ENCODE peak calls at places on chromosomes 5 and 9, in six cellular contexts. One of them, this sample, is unnamed.

GRCh38 chr9:34380034-34380510 is 3.4 kb upstream of the MYORG start:
- DNase-seq in ovary: no peak
- DNase-seq in T-cell: no peak
- DNase-seq in cardiac muscle cell: peak
- DNase-seq in neural crest cell: no peak
- DNase-seq in GM12865: no peak
- DNase-seq in this sample: no peak

GRCh38 chr5:93715776-93716175 is 25.6 kb downstream of the POU5F2 start:
- DNase-seq in ovary: no peak
- DNase-seq in T-cell: no peak
- DNase-seq in cardiac muscle cell: no peak
- DNase-seq in neural crest cell: no peak
- DNase-seq in GM12865: no peak
- DNase-seq in this sample: no peak

GRCh38 chr9:93288891-93289883 is 105.2 kb downstream of the WNK2 start:
- DNase-seq in ovary: no peak
- DNase-seq in T-cell: no peak
- DNase-seq in cardiac muscle cell: peak
- DNase-seq in neural crest cell: no peak
- DNase-seq in GM12865: no peak
- DNase-seq in this sample: no peak

GRCh38 chr9:71669265-71669975 is 98.9 kb downstream of the CEMIP2 start:
- DNase-seq in ovary: no peak
- DNase-seq in T-cell: no peak
- DNase-seq in cardiac muscle cell: no peak
- DNase-seq in neural crest cell: no peak
- DNase-seq in GM12865: no peak
- DNase-seq in this sample: no peak

GRCh38 chr9:76817489-76817888 is 53.3 kb downstream of the PCA3 start:
- DNase-seq in ovary: no peak
- DNase-seq in T-cell: no peak
- DNase-seq in cardiac muscle cell: peak
- DNase-seq in neural crest cell: no peak
- DNase-seq in GM12865: no peak
- DNase-seq in this sample: no peak

GRCh38 chr9:32508728-32509127 is 17.3 kb downstream of the RIGI start:
- DNase-seq in ovary: no peak
- DNase-seq in T-cell: no peak
- DNase-seq in cardiac muscle cell: no peak
- DNase-seq in neural crest cell: no peak
- DNase-seq in GM12865: no peak
- DNase-seq in this sample: no peak

GRCh38 chr5:2660305-2660704 is 91.2 kb downstream of the IRX2 start:
- DNase-seq in ovary: no peak
- DNase-seq in T-cell: no peak
- DNase-seq in cardiac muscle cell: no peak
- DNase-seq in neural crest cell: no peak
- DNase-seq in GM12865: no peak
- DNase-seq in this sample: no peak

GRCh38 chr9:109912726-109913460 is 132.9 kb downstream of the PALM2AKAP2 start:
- DNase-seq in ovary: no peak
- DNase-seq in T-cell: no peak
- DNase-seq in cardiac muscle cell: peak
- DNase-seq in neural crest cell: no peak
- DNase-seq in GM12865: peak
- DNase-seq in this sample: no peak

GRCh38 chr9:76316069-76316468 is 78.2 kb downstream of the RFK start:
- DNase-seq in ovary: no peak
- DNase-seq in T-cell: no peak
- DNase-seq in cardiac muscle cell: no peak
- DNase-seq in neural crest cell: no peak
- DNase-seq in GM12865: no peak
- DNase-seq in this sample: no peak

GRCh38 chr9:99057665-99058625 is 47.0 kb upstream of the TGFBR1 start:
- DNase-seq in ovary: no peak
- DNase-seq in T-cell: peak
- DNase-seq in cardiac muscle cell: peak
- DNase-seq in neural crest cell: no peak
- DNase-seq in GM12865: peak
- DNase-seq in this sample: peak

GRCh38 chr5:134007581-134008256 is 2.9 kb upstream of the VDAC1 start:
- DNase-seq in ovary: no peak
- DNase-seq in T-cell: no peak
- DNase-seq in cardiac muscle cell: peak
- DNase-seq in neural crest cell: no peak
- DNase-seq in GM12865: no peak
- DNase-seq in this sample: no peak

GRCh38 chr9:132546148-132547051 is 36.0 kb upstream of the BARHL1 start:
- DNase-seq in ovary: no peak
- DNase-seq in T-cell: no peak
- DNase-seq in cardiac muscle cell: peak
- DNase-seq in neural crest cell: peak
- DNase-seq in GM12865: no peak
- DNase-seq in this sample: no peak

GRCh38 chr5:102277059-102277621 is 18.9 kb downstream of the SLCO4C1 start:
- DNase-seq in ovary: no peak
- DNase-seq in T-cell: no peak
- DNase-seq in cardiac muscle cell: no peak
- DNase-seq in neural crest cell: no peak
- DNase-seq in GM12865: no peak
- DNase-seq in this sample: no peak

GRCh38 chr5:107359033-107359915 is 311.5 kb downstream of the EFNA5 start:
- DNase-seq in ovary: no peak
- DNase-seq in T-cell: no peak
- DNase-seq in cardiac muscle cell: peak
- DNase-seq in neural crest cell: no peak
- DNase-seq in GM12865: no peak
- DNase-seq in this sample: no peak

GRCh38 chr5:170479484-170479883 is 24.3 kb upstream of the KCNIP1 start:
- DNase-seq in ovary: no peak
- DNase-seq in T-cell: no peak
- DNase-seq in cardiac muscle cell: no peak
- DNase-seq in neural crest cell: no peak
- DNase-seq in GM12865: no peak
- DNase-seq in this sample: no peak

GRCh38 chr9:4781408-4781807 is 11.3 kb upstream of the RCL1 start:
- DNase-seq in ovary: no peak
- DNase-seq in T-cell: no peak
- DNase-seq in cardiac muscle cell: no peak
- DNase-seq in neural crest cell: no peak
- DNase-seq in GM12865: no peak
- DNase-seq in this sample: no peak

GRCh38 chr5:136079195-136079985 is 50.6 kb downstream of the TGFBI start:
- DNase-seq in ovary: no peak
- DNase-seq in T-cell: no peak
- DNase-seq in cardiac muscle cell: no peak
- DNase-seq in neural crest cell: no peak
- DNase-seq in GM12865: peak
- DNase-seq in this sample: no peak

GRCh38 chr9:5631021-5631420 is 2.1 kb downstream of the RIC1 start:
- DNase-seq in ovary: no peak
- DNase-seq in T-cell: no peak
- DNase-seq in cardiac muscle cell: peak
- DNase-seq in neural crest cell: no peak
- DNase-seq in GM12865: no peak
- DNase-seq in this sample: no peak

GRCh38 chr5:67032921-67033664 is 163.5 kb downstream of the CD180 start:
- DNase-seq in ovary: no peak
- DNase-seq in T-cell: no peak
- DNase-seq in cardiac muscle cell: peak
- DNase-seq in neural crest cell: no peak
- DNase-seq in GM12865: no peak
- DNase-seq in this sample: no peak

GRCh38 chr5:179297486-179298180 is 47.6 kb downstream of the ADAMTS2 start:
- DNase-seq in ovary: no peak
- DNase-seq in T-cell: no peak
- DNase-seq in cardiac muscle cell: no peak
- DNase-seq in neural crest cell: no peak
- DNase-seq in GM12865: no peak
- DNase-seq in this sample: no peak

GRCh38 chr5:165573445-165573844 is 2068.0 kb downstream of the MAT2B start:
- DNase-seq in ovary: no peak
- DNase-seq in T-cell: no peak
- DNase-seq in cardiac muscle cell: no peak
- DNase-seq in neural crest cell: no peak
- DNase-seq in GM12865: no peak
- DNase-seq in this sample: no peak

GRCh38 chr5:131899686-131900085 is 45.8 kb downstream of the MEIKIN start:
- DNase-seq in ovary: no peak
- DNase-seq in T-cell: no peak
- DNase-seq in cardiac muscle cell: peak
- DNase-seq in neural crest cell: no peak
- DNase-seq in GM12865: no peak
- DNase-seq in this sample: no peak

GRCh38 chr5:137891849-137892248 is 2.6 kb downstream of the PKD2L2 start:
- DNase-seq in ovary: no peak
- DNase-seq in T-cell: no peak
- DNase-seq in cardiac muscle cell: no peak
- DNase-seq in neural crest cell: no peak
- DNase-seq in GM12865: peak
- DNase-seq in this sample: no peak

GRCh38 chr9:38057416-38058195 is 11.4 kb downstream of the SHB start:
- DNase-seq in ovary: no peak
- DNase-seq in T-cell: no peak
- DNase-seq in cardiac muscle cell: no peak
- DNase-seq in neural crest cell: no peak
- DNase-seq in GM12865: peak
- DNase-seq in this sample: no peak

GRCh38 chr9:76109953-76110352 is 219.5 kb downstream of the PCSK5 start:
- DNase-seq in ovary: no peak
- DNase-seq in T-cell: no peak
- DNase-seq in cardiac muscle cell: no peak
- DNase-seq in neural crest cell: no peak
- DNase-seq in GM12865: no peak
- DNase-seq in this sample: no peak

GRCh38 chr9:121906074-121906520 is 187.0 kb downstream of the TTLL11 start:
- DNase-seq in ovary: no peak
- DNase-seq in T-cell: no peak
- DNase-seq in cardiac muscle cell: no peak
- DNase-seq in neural crest cell: no peak
- DNase-seq in GM12865: no peak
- DNase-seq in this sample: no peak

GRCh38 chr9:130939405-130939941 is 426 bp upstream of the FIBCD1 start:
- DNase-seq in ovary: no peak
- DNase-seq in T-cell: no peak
- DNase-seq in cardiac muscle cell: no peak
- DNase-seq in neural crest cell: no peak
- DNase-seq in GM12865: no peak
- DNase-seq in this sample: no peak

GRCh38 chr5:124741711-124742496 is 4.5 kb downstream of the ZNF608 start:
- DNase-seq in ovary: peak
- DNase-seq in T-cell: no peak
- DNase-seq in cardiac muscle cell: peak
- DNase-seq in neural crest cell: no peak
- DNase-seq in GM12865: no peak
- DNase-seq in this sample: no peak

GRCh38 chr9:137809038-137809630 is 68.4 kb upstream of the CACNA1B start:
- DNase-seq in ovary: no peak
- DNase-seq in T-cell: no peak
- DNase-seq in cardiac muscle cell: no peak
- DNase-seq in neural crest cell: no peak
- DNase-seq in GM12865: peak
- DNase-seq in this sample: no peak

This sample was measured in activated gamma-delta T cell treated with Interleukin-2 at 50 U/mL for 16 hours.